ENCODE peak calls at places on chromosomes 4 and X, in five cellular contexts. C is vagina, Y is fibroblast of lung, S is lung, J is mesothelial cell of epicardium. O is an unnamed sample.

GRCh38 chrX:13050151-13050550 is 5.7 kb upstream of the FAM9C start:
- DNase-seq in J (no peak), C (no peak), Y (no peak), S (no peak), O (no peak)

GRCh38 chrX:45799576-45799975 is 598.9 kb upstream of the DIPK2B start:
- DNase-seq in J (no peak), Y (no peak), C (no peak), S (no peak), O (no peak)

GRCh38 chr4:1105067-1105466 is 8.3 kb downstream of the RNF212 start:
- DNase-seq in C (no peak), Y (no peak), S (no peak), J (no peak), O (no peak)

GRCh38 chr4:123811763-123812390 is 415.3 kb downstream of the SPRY1 start:
- DNase-seq in J (no peak), C (no peak), S (no peak), Y (no peak), O (no peak)

GRCh38 chr4:25976780-25977179 is 62.8 kb downstream of the SMIM20 start:
- DNase-seq in J (no peak), S (no peak), C (no peak), Y (no peak), O (no peak)

GRCh38 chr4:95417531-95417930 is 131.2 kb downstream of the UNC5C start:
- DNase-seq in S (no peak), J (no peak), C (no peak), Y (no peak), O (no peak)

GRCh38 chr4:150656882-150657281 is 74.9 kb downstream of the MAB21L2 start:
- DNase-seq in J (no peak), S (no peak), Y (no peak), C (no peak), O (no peak)

GRCh38 chr4:55214172-55214571 is 88.8 kb upstream of the KDR start:
- DNase-seq in Y (no peak), C (no peak), J (no peak), S (no peak), O (no peak)

GRCh38 chr4:78120144-78120880 is 63.2 kb downstream of the FRAS1 start:
- DNase-seq in S (no peak), J (no peak), Y (no peak), C (no peak), O (no peak)

GRCh38 chr4:148007303-148007702 is 275.4 kb downstream of the ARHGAP10 start:
- DNase-seq in C (no peak), S (no peak), Y (peak; percentile 98), J (no peak), O (no peak)

GRCh38 chrX:56308726-56309125 is 76.6 kb downstream of the KLF8 start:
- DNase-seq in S (no peak), C (no peak), Y (no peak), J (no peak), O (no peak)

GRCh38 chr4:106767991-106768390 is 268.1 kb downstream of the DKK2 start:
- DNase-seq in J (no peak), S (no peak), C (no peak), Y (no peak), O (no peak)

GRCh38 chr4:25787891-25788331 is 74.9 kb downstream of the SEL1L3 start:
- DNase-seq in Y (no peak), C (no peak), S (peak; percentile 35), J (no peak), O (no peak)

GRCh38 chrX:136779346-136779781 is 1.4 kb downstream of the ARHGEF6 start:
- DNase-seq in S (no peak), C (no peak), Y (no peak), J (no peak), O (no peak)

GRCh38 chr4:145530189-145530588 is 48.5 kb downstream of the SMAD1 start:
- DNase-seq in J (no peak), Y (no peak), S (no peak), C (no peak), O (no peak)

GRCh38 chr4:2318476-2318875 is 56.6 kb upstream of the MXD4 start:
- DNase-seq in J (no peak), Y (no peak), S (peak; percentile 28), C (no peak), O (no peak)

GRCh38 chr4:74583066-74583700 is 138.2 kb downstream of the AREG start:
- DNase-seq in Y (peak; percentile 36), S (no peak), C (no peak), J (no peak), O (no peak)

GRCh38 chrX:141989802-141990201 is 86.1 kb downstream of the MAGEC1 start:
- DNase-seq in C (no peak), S (no peak), J (no peak), Y (peak; percentile 60), O (no peak)

GRCh38 chr4:166128452-166128851 is 255.4 kb downstream of the TLL1 start:
- DNase-seq in Y (peak; percentile 13), S (no peak), J (no peak), C (no peak), O (no peak)

GRCh38 chr4:112266823-112267222 is 18.9 kb downstream of the TIFA start:
- DNase-seq in Y (peak; percentile 62), S (no peak), C (no peak), J (no peak), O (no peak)

GRCh38 chr4:156291317-156291716 is 337.7 kb upstream of the CTSO start:
- DNase-seq in S (no peak), Y (peak; percentile 43), J (no peak), C (no peak), O (no peak)

GRCh38 chr4:74117024-74117534 is 18.1 kb upstream of the CXCL2 start:
- DNase-seq in C (no peak), Y (peak; percentile 95), S (peak; percentile 86), J (no peak), O (no peak)

GRCh38 chr4:25253072-25253447 is 19.2 kb downstream of the PI4K2B start:
- DNase-seq in Y (no peak), C (no peak), S (no peak), J (no peak), O (no peak)

GRCh38 chr4:5052424-5052702 is 1.1 kb downstream of the STK32B start:
- DNase-seq in Y (no peak), C (no peak), S (no peak), J (no peak), O (no peak)

GRCh38 chr4:5051210-5051691 is at the start of gene STK32B:
- DNase-seq in C (peak; percentile 61), J (peak; percentile 46), S (no peak), Y (peak; percentile 60), O (peak; percentile 76)

GRCh38 chr4:5051692-5052423 is 578 bp downstream of the STK32B start:
- DNase-seq in S (no peak), J (no peak), Y (no peak), C (peak; percentile 92), O (no peak)

GRCh38 chr4:5048721-5049120 is 2.6 kb upstream of the STK32B start:
- DNase-seq in C (peak; percentile 58), J (no peak), S (no peak), Y (no peak), O (peak; percentile 25)

GRCh38 chr4:5050520-5050955 is 742 bp upstream of the STK32B start:
- DNase-seq in C (peak; percentile 95), S (peak; percentile 57), Y (peak; percentile 76), J (peak; percentile 61), O (peak; percentile 81)
- TF ChIP-seq CTCF in C (peak; percentile 64), S (peak; percentile 29), Y (peak; percentile 80), J (peak; percentile 43), O (peak; percentile 86)

DNA sequence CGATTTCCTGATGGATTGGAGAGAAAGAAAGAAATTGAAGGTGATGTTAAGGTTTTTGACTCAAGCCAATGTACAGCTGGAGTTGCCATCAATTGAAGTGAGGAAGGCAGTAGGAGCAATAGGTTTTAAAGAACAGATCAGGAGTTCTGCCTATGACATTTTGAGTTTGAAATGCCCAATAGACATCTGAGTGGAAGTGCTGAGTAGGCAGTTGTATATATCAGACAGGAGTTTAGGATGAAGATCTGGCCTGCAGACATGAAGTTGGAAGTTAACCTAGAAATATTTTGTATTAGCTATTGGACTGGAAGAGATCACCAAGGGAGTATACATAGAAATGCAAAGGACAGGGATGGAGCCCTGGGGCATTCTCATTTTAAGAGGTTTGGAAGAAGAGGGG is 12.9 kb upstream of the TMSB15B start:
- DNase-seq in Y (no peak), J (no peak), C (no peak), S (no peak), O (no peak)
- TF ChIP-seq CTCF in Y (no peak), J (no peak), C (no peak), S (no peak), O (no peak)

DNA sequence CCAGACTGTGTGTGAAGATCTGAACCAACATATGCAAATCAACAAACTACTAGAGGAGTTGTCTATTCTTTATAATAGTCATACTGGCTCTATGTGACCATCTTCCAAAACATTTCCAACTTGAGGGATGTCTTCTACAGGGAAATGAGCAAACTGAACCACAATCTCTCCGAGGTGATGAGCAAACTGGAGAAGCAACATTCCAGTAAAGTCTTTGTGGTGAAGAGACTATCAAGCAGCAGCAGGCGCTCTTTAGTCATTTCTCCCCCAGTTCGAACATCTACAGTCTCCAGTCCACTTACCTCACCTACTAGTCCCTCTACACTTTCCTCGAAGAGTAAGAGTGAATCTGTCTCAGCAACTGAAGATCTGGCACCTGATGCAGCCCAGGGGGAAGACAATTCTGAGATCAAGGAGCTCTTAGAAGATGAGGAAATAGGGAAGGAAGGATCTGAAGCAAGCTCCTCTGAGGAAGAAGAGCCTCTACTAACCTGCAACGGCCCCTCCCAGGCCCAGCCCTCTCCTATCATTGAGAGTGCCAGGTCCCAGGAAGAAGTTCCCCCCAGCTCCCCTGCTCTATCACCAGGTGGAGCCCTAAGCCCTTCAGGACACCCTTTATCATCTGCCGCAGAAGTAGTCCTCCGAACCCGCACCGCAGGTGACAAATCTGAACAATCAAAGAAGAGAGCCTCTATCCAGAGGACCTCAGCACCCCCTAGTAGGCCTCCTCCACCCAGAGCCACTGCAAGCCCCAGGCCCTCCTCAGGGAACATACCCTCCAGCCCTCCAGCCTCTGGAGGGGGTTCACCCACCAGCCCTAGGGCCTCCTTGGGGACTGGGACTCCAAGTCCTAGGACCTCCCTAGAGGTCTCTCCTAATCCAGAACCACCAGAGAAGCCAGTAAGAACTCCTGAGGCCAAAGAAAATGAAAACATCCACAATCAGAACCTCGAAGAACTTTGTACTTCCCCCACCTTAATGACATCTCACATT is 98.1 kb downstream of the HNRNPD start:
- DNase-seq in Y (no peak), J (no peak), S (no peak), C (no peak), O (no peak)
- TF ChIP-seq CTCF in Y (no peak), J (no peak), S (no peak), C (no peak), O (no peak)

GRCh38 chr4:8725845-8726244 is 133.3 kb downstream of the CPZ start:
- DNase-seq in Y (no peak), C (peak; percentile 88), J (peak; percentile 3), S (no peak), O (peak; percentile 56)

GRCh38 chr4:8727546-8728510 is 135.3 kb downstream of the CPZ start:
- DNase-seq in Y (no peak), S (no peak), C (no peak), J (peak; percentile 7), O (peak; percentile 58)

GRCh38 chr4:8728536-8729407 is 136.2 kb downstream of the CPZ start:
- DNase-seq in J (peak; percentile 11), S (no peak), C (peak; percentile 92), Y (no peak), O (peak; percentile 60)

GRCh38 chr4:8726344-8726851 is 133.8 kb downstream of the CPZ start:
- DNase-seq in Y (no peak), J (peak; percentile 9), C (no peak), S (no peak), O (peak; percentile 62)

DNA sequence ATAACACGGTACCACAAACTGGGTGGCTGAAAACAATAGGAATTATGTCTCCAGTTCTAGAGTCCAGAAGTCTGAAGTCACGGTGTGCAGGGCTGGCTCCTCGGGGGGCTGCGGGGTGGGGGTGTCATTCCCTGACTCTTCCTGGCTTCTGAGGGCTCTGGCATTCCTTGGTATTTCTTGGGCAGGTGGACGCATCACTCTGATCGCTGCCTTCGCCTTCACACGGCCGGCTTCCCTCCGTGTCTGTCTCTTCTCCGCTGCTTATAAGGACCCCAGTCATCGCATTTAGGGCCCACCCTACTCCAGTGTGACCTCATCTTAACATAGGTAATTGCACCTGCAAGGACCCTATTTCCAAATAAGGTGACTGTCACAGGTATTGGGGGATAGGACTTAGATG is 134.6 kb downstream of the CPZ start:
- DNase-seq in J (no peak), Y (no peak), C (no peak), S (no peak), O (peak; percentile 47)
- TF ChIP-seq CTCF in J (no peak), Y (no peak), C (no peak), S (no peak), O (no peak)